ENCODE peak calls at places on chromosome 6, in eight cellular contexts. Y is iris pigment epithelial cell, T is adrenal gland, C is lower leg skin, G is SK-N-DZ, K is neuronal stem cell, Q is stromal cell of bone marrow, R is Calu3. F is an unnamed sample.

GRCh38 chr6:82906951-82907350 is 158.7 kb downstream of the UBE3D start:
- DNase-seq in Y (peak; percentile 24), T (no peak), G (no peak), C (no peak), K (no peak), Q (peak; percentile 31), R (no peak), F (peak; percentile 70)

GRCh38 chr6:156868385-156868784 is 91.2 kb downstream of the ARID1B start:
- DNase-seq in Y (no peak), R (no peak), K (no peak), Q (no peak), G (no peak), T (no peak), C (no peak), F (no peak)

GRCh38 chr6:34341481-34341971 is 50.9 kb downstream of the NUDT3 start:
- DNase-seq in Q (no peak), R (no peak), G (no peak), K (no peak), C (no peak), Y (peak; percentile 36), T (no peak), F (no peak)

GRCh38 chr6:27897580-27898206 is 14.5 kb downstream of the OR2B2 start:
- DNase-seq in Y (no peak), T (no peak), K (no peak), Q (no peak), R (no peak), C (no peak), G (no peak), F (peak; percentile 79)

GRCh38 chr6:142820336-142821016 is 124.5 kb downstream of the HIVEP2 start:
- DNase-seq in K (no peak), G (no peak), Q (no peak), Y (no peak), R (no peak), C (no peak), T (no peak), F (no peak)

GRCh38 chr6:116531675-116532570 is 13.6 kb downstream of the TRAPPC3L start:
- DNase-seq in Y (peak; percentile 78), R (peak; percentile 48), K (peak; percentile 54), C (no peak), T (peak; percentile 83), Q (peak; percentile 62), G (peak; percentile 76), F (peak; percentile 77)

GRCh38 chr6:119821380-119821779 is 471.8 kb upstream of the MAN1A1 start:
- DNase-seq in Q (no peak), Y (no peak), C (no peak), R (no peak), K (no peak), G (no peak), T (no peak), F (no peak)

GRCh38 chr6:71383476-71383875 is 94.9 kb downstream of the OGFRL1 start:
- DNase-seq in Y (no peak), G (no peak), K (no peak), Q (no peak), T (no peak), R (peak; percentile 41), C (no peak), F (no peak)

GRCh38 chr6:150328744-150329400 is 39.9 kb upstream of the IYD start:
- DNase-seq in T (peak; percentile 2), R (no peak), Y (no peak), G (no peak), Q (no peak), C (no peak), K (no peak), F (no peak)

GRCh38 chr6:147664092-147664491 is 155.6 kb downstream of the SAMD5 start:
- DNase-seq in C (no peak), R (no peak), Y (no peak), K (no peak), G (peak; percentile 19), T (no peak), Q (no peak), F (no peak)

GRCh38 chr6:158381214-158381613 is 68.9 kb downstream of the TULP4 start:
- DNase-seq in K (no peak), R (no peak), Y (no peak), C (no peak), Q (no peak), T (no peak), G (no peak), F (no peak)

GRCh38 chr6:98487612-98488011 is 346.8 kb upstream of the POU3F2 start:
- DNase-seq in G (no peak), Q (no peak), C (no peak), K (no peak), R (no peak), Y (no peak), T (no peak), F (peak; percentile 56)

GRCh38 chr6:64497634-64498033 is 862.0 kb downstream of the PHF3 start:
- DNase-seq in G (no peak), R (no peak), T (no peak), C (no peak), Q (no peak), Y (no peak), K (no peak), F (no peak)

GRCh38 chr6:161088676-161089328 is 97.2 kb downstream of the MAP3K4 start:
- DNase-seq in T (no peak), R (no peak), G (no peak), K (no peak), Q (no peak), C (no peak), Y (peak; percentile 31), F (no peak)

GRCh38 chr6:77092971-77093370 is 370.3 kb downstream of the HTR1B start:
- DNase-seq in Y (peak; percentile 96), C (no peak), T (no peak), K (no peak), G (no peak), R (no peak), Q (no peak), F (no peak)

GRCh38 chr6:53233309-53233708 is 84.7 kb upstream of the GCM1 start:
- DNase-seq in R (no peak), Y (no peak), C (no peak), K (no peak), Q (no peak), G (no peak), T (no peak), F (no peak)

GRCh38 chr6:153150400-153150766 is 19.3 kb upstream of the RGS17 start:
- DNase-seq in Y (no peak), C (no peak), K (no peak), Q (no peak), T (no peak), G (peak; percentile 9), R (no peak), F (no peak)

GRCh38 chr6:149938571-149939462 is 3.0 kb upstream of the ULBP2 start:
- DNase-seq in Y (peak; percentile 23), R (no peak), T (no peak), C (peak; percentile 84), G (no peak), Q (no peak), K (no peak), F (peak; percentile 46)

GRCh38 chr6:28355743-28356665 is 6.3 kb downstream of the ZKSCAN3 start:
- DNase-seq in Q (peak; percentile 82), R (peak; percentile 83), K (peak; percentile 64), T (peak; percentile 91), C (peak; percentile 93), Y (peak; percentile 93), G (peak; percentile 80), F (peak; percentile 88)

GRCh38 chr6:169312658-169313346 is 59.2 kb upstream of the THBS2 start:
- DNase-seq in R (no peak), Y (no peak), Q (no peak), C (peak; percentile 82), K (no peak), T (no peak), G (no peak), F (no peak)

GRCh38 chr6:71333700-71334099 is 45.1 kb downstream of the OGFRL1 start:
- DNase-seq in T (no peak), G (no peak), R (peak; percentile 11), K (no peak), C (no peak), Y (peak; percentile 88), Q (peak; percentile 92), F (no peak)

GRCh38 chr6:20335872-20336271 is 65.8 kb upstream of the E2F3 start:
- DNase-seq in Q (no peak), T (no peak), Y (no peak), K (no peak), G (no peak), R (no peak), C (no peak), F (no peak)

F was measured in islet precursor cell.